ENCODE peak calls at places on chromosomes 12 and 14, in ten cellular contexts. L, J, A, C, E, Z, W, Q, D and R are unnamed samples.

GRCh38 chr12:75986001-75986739 is 45.4 kb downstream of the PHLDA1 start:
- DNase-seq in W (no peak), C (no peak), J (no peak), D (no peak), L (no peak), E (no peak), Q (no peak), Z (no peak), A (no peak), R (no peak)

GRCh38 chr14:96121660-96122395 is 82.7 kb downstream of the C14orf132 start:
- DNase-seq in J (no peak), A (no peak), E (no peak), W (no peak), Z (no peak), D (no peak), L (no peak), C (no peak), Q (peak), R (no peak)

GRCh38 chr12:6377667-6377994 is 2.3 kb upstream of the SCNN1A start:
- DNase-seq in Q (no peak), C (no peak), D (no peak), W (no peak), Z (peak), A (no peak), E (no peak), J (no peak), L (no peak), R (no peak)

GRCh38 chr14:99195602-99196309 is 76.2 kb downstream of the BCL11B start:
- DNase-seq in Z (no peak), Q (no peak), A (no peak), W (no peak), D (no peak), E (no peak), J (no peak), L (no peak), C (no peak), R (no peak)

GRCh38 chr12:3520711-3521110 is 29.7 kb downstream of the PRMT8 start:
- DNase-seq in L (no peak), A (no peak), D (no peak), J (no peak), W (no peak), C (no peak), Z (no peak), Q (no peak), E (peak), R (no peak)

GRCh38 chr12:67531519-67531918 is 117.0 kb upstream of the DYRK2 start:
- DNase-seq in W (no peak), J (no peak), L (no peak), Q (no peak), C (no peak), A (no peak), D (no peak), E (no peak), Z (no peak), R (no peak)

GRCh38 chr12:117774986-117775775 is 193.6 kb downstream of the KSR2 start:
- DNase-seq in D (no peak), L (no peak), E (no peak), J (peak), A (no peak), Z (no peak), W (no peak), Q (no peak), C (peak), R (no peak)

GRCh38 chr14:65038966-65039365 is 52.3 kb downstream of the FNTB start:
- DNase-seq in C (no peak), J (no peak), D (no peak), W (peak), Q (no peak), E (no peak), Z (no peak), L (no peak), A (no peak), R (no peak)

GRCh38 chr12:1795221-1795784 is 25.1 kb upstream of the LRTM2 start:
- DNase-seq in E (no peak), D (no peak), W (peak), L (no peak), A (no peak), J (no peak), C (no peak), Z (no peak), Q (no peak), R (peak)

GRCh38 chr12:58732894-58733293 is 187.4 kb downstream of the LRIG3 start:
- DNase-seq in L (no peak), J (no peak), D (no peak), W (no peak), E (no peak), Z (no peak), C (no peak), A (no peak), Q (no peak), R (no peak)

GRCh38 chr14:23402296-23403138 is 5.6 kb downstream of the MYH6 start:
- DNase-seq in J (no peak), Z (no peak), W (no peak), C (no peak), E (no peak), D (no peak), A (no peak), Q (no peak), L (no peak), R (no peak)

GRCh38 chr12:131375261-131375971 is 335.5 kb upstream of the SFSWAP start:
- DNase-seq in J (no peak), E (no peak), Q (no peak), Z (no peak), A (no peak), L (no peak), C (no peak), W (peak), D (no peak), R (no peak)

GRCh38 chr12:82801951-82802610 is 115.4 kb downstream of the TMTC2 start:
- DNase-seq in E (no peak), C (no peak), J (no peak), D (no peak), L (no peak), Z (no peak), Q (no peak), A (no peak), W (no peak), R (no peak)

GRCh38 chr12:20493924-20494323 is 125.6 kb downstream of the PDE3A start:
- DNase-seq in A (no peak), C (no peak), E (peak), J (no peak), Z (no peak), D (no peak), L (no peak), Q (peak), W (no peak), R (no peak)

GRCh38 chr14:92531151-92531873 is 17.7 kb downstream of the RIN3 start:
- DNase-seq in A (no peak), Z (no peak), W (no peak), E (no peak), L (no peak), Q (no peak), D (no peak), J (peak), C (no peak), R (no peak)

GRCh38 chr14:104130974-104131651 is 7.3 kb upstream of the KIF26A start:
- DNase-seq in J (no peak), Z (no peak), E (peak), D (no peak), Q (peak), W (no peak), A (no peak), C (no peak), L (no peak), R (peak)

GRCh38 chr14:75871181-75871880 is 110.5 kb downstream of the TGFB3 start:
- DNase-seq in W (no peak), Q (no peak), C (no peak), E (no peak), J (peak), A (no peak), L (no peak), Z (no peak), D (no peak), R (no peak)

GRCh38 chr14:75343914-75344313 is 65.3 kb downstream of the FOS start:
- DNase-seq in Q (peak), D (no peak), Z (no peak), C (no peak), E (no peak), L (no peak), A (no peak), W (no peak), J (no peak), R (no peak)

GRCh38 chr14:86055512-86055911 is 525.6 kb downstream of the FLRT2 start:
- DNase-seq in D (no peak), A (no peak), L (no peak), W (no peak), Z (no peak), Q (no peak), J (no peak), C (no peak), E (peak), R (no peak)
- TF ChIP-seq CTCF in D (no peak), A (no peak), L (no peak), W (peak), Z (no peak), Q (peak), J (peak), C (peak), E (peak), R (no peak)

DNA sequence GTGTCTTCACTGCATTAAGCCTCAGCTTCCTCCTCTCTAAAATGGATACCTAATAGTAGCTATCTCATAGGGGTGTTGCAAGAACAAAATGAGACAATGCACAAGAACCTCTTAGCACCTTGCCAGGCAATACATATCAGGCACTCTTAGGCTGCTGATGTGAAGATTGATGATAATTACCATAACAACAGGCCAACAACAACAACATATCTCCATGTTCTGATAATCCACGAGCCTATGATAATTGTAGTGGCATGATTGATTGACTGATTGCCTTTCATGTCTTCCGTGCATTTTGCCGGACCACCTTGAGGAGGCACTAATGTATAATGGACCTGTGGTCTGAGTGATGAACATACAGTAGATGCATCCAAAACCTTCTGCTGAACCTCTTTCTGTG is 50.7 kb upstream of the WSCD2 start:
- DNase-seq in J (no peak), A (no peak), L (no peak), Z (no peak), Q (no peak), W (no peak), E (no peak), C (no peak), D (no peak), R (no peak)
- TF ChIP-seq CTCF in J (no peak), A (no peak), L (no peak), Z (no peak), Q (no peak), W (no peak), E (no peak), C (no peak), D (no peak), R (no peak)

GRCh38 chr12:92408072-92408900 is 262.6 kb upstream of the BTG1 start:
- DNase-seq in L (no peak), A (peak), E (peak), D (peak), Z (no peak), W (no peak), C (peak), J (peak), Q (peak), R (peak)
- TF ChIP-seq CTCF in L (peak), A (peak), E (peak), D (peak), Z (no peak), W (peak), C (peak), J (peak), Q (peak), R (peak)

DNA sequence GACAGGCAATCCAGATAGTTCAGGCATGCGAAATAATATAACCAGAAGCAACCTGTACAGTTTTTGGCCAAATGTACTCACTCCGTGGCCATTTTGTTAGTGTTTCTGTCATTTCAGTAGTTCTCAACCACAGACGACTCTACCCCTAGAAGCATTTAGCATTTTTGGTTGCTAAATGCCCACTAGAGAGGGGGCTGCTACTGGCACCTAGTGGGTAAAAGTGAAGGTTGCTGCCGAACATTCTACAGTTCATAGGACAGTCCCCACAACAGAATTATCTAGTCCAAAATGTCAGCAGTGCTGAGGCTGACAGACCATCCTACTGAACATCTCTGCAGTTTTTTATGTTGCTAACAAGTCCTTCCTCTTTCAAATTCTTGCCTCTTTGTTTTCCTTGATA is 107.4 kb downstream of the TSHR start:
- DNase-seq in W (no peak), C (no peak), L (no peak), J (peak), Q (no peak), E (peak), Z (no peak), D (peak), A (peak), R (no peak)
- TF ChIP-seq CTCF in W (peak), C (peak), L (peak), J (peak), Q (no peak), E (peak), Z (no peak), D (peak), A (peak), R (no peak)

DNA sequence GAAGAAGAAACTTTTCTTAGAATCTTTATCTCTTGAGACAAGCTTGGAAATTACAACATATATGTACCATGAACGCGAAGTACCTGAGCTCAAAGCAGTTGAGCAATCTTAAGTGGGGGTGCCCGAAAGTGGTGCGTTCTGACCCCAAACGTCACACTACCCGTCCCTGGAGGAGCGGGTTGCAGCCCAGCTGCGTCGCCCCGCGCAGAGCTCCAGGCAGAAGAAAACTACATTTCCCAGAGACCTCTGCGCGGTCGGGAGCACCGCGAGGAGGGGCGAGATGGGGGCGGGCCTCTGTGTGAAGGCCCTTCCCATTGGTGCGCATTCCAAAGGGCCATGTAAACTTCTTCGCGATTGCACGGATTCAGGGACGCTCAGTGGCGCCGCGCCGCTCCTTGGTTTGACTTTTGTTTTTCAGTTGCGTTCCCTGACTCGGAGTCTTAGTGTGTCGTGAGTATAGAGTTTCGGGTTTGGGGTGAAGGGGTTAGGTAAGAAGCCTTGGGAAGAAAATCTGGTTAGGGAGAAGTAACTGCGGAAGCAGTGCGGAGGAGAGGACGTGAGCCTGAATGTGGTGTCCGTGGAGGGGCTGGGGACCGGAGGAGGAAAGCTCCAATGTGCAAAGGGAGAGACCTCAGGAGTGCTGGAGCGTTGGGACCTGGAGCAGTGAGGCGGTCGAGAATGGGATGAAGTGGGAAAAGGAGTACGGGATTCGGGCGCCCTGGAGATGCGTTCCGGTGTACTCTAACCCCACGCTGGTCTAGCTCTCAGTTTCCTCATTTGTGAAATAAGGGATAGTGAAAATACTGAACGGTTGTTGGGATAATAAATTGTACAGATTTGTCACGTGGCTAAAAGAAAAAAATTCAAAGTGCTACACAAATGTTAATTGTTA is at the start of gene CCDC77:
- DNase-seq in Z (peak), W (peak), L (peak), Q (peak), A (peak), J (peak), C (peak), D (peak), E (peak), R (peak)
- TF ChIP-seq CTCF in Z (no peak), W (peak), L (peak), Q (no peak), A (no peak), J (peak), C (peak), D (peak), E (no peak), R (no peak)